ENCODE peak calls at places on chromosome 19, in seven cellular contexts. One of them, this sample, is unnamed.

GRCh38 chr19:48900477-48901452 is 653 bp downstream of the NUCB1 start:
- DNase-seq in omental fat pad: no peak
- DNase-seq in stimulated activated CD4-positive, alpha-beta T cell treated with anti-CD3 and anti-CD28 coated beads, TNF-alpha, amount 100 ng/mL, for 4 hours: no peak
- DNase-seq in MCF 10A: no peak
- DNase-seq in astrocyte of the spinal cord: peak; percentile 55
- DNase-seq in RWPE1: peak; percentile 50
- DNase-seq in activated naive CD8-positive, alpha-beta T cell treated with anti-CD3 and anti-CD28 coated beads, Interleukin-2, amount 50 U/mL, for 24 hours: peak; percentile 31
- DNase-seq in this sample: no peak

GRCh38 chr19:18423258-18424020 is 4.2 kb downstream of the SSBP4 start:
- DNase-seq in activated naive CD8-positive, alpha-beta T cell treated with anti-CD3 and anti-CD28 coated beads, Interleukin-2, amount 50 U/mL, for 24 hours: no peak
- DNase-seq in stimulated activated CD4-positive, alpha-beta T cell treated with anti-CD3 and anti-CD28 coated beads, TNF-alpha, amount 100 ng/mL, for 4 hours: no peak
- DNase-seq in astrocyte of the spinal cord: no peak
- DNase-seq in omental fat pad: no peak
- DNase-seq in MCF 10A: no peak
- DNase-seq in RWPE1: no peak
- DNase-seq in this sample: no peak

GRCh38 chr19:49932041-49932451 is 2.7 kb upstream of the NUP62 start:
- DNase-seq in astrocyte of the spinal cord: no peak
- DNase-seq in RWPE1: peak; percentile 84
- DNase-seq in MCF 10A: no peak
- DNase-seq in omental fat pad: no peak
- DNase-seq in activated naive CD8-positive, alpha-beta T cell treated with anti-CD3 and anti-CD28 coated beads, Interleukin-2, amount 50 U/mL, for 24 hours: no peak
- DNase-seq in stimulated activated CD4-positive, alpha-beta T cell treated with anti-CD3 and anti-CD28 coated beads, TNF-alpha, amount 100 ng/mL, for 4 hours: no peak
- DNase-seq in this sample: no peak

GRCh38 chr19:30622276-30622675 is 250.1 kb downstream of the ZNF536 start:
- DNase-seq in RWPE1: no peak
- DNase-seq in activated naive CD8-positive, alpha-beta T cell treated with anti-CD3 and anti-CD28 coated beads, Interleukin-2, amount 50 U/mL, for 24 hours: no peak
- DNase-seq in stimulated activated CD4-positive, alpha-beta T cell treated with anti-CD3 and anti-CD28 coated beads, TNF-alpha, amount 100 ng/mL, for 4 hours: no peak
- DNase-seq in omental fat pad: no peak
- DNase-seq in astrocyte of the spinal cord: no peak
- DNase-seq in MCF 10A: no peak
- DNase-seq in this sample: no peak

GRCh38 chr19:38134538-38135149 is 89.4 kb downstream of the DPF1 start:
- DNase-seq in MCF 10A: peak; percentile 69
- DNase-seq in activated naive CD8-positive, alpha-beta T cell treated with anti-CD3 and anti-CD28 coated beads, Interleukin-2, amount 50 U/mL, for 24 hours: peak; percentile 27
- DNase-seq in omental fat pad: no peak
- DNase-seq in RWPE1: no peak
- DNase-seq in astrocyte of the spinal cord: peak; percentile 28
- DNase-seq in stimulated activated CD4-positive, alpha-beta T cell treated with anti-CD3 and anti-CD28 coated beads, TNF-alpha, amount 100 ng/mL, for 4 hours: no peak
- DNase-seq in this sample: peak; percentile 10

GRCh38 chr19:5903502-5904301 is at the start of gene NDUFA11:
- DNase-seq in RWPE1: peak; percentile 93
- DNase-seq in activated naive CD8-positive, alpha-beta T cell treated with anti-CD3 and anti-CD28 coated beads, Interleukin-2, amount 50 U/mL, for 24 hours: peak; percentile 98
- DNase-seq in omental fat pad: peak; percentile 100
- DNase-seq in MCF 10A: peak; percentile 94
- DNase-seq in stimulated activated CD4-positive, alpha-beta T cell treated with anti-CD3 and anti-CD28 coated beads, TNF-alpha, amount 100 ng/mL, for 4 hours: peak; percentile 94
- DNase-seq in astrocyte of the spinal cord: peak; percentile 99
- DNase-seq in this sample: peak; percentile 98

GRCh38 chr19:2923510-2923909 is 21.3 kb downstream of the ZNF77 start:
- DNase-seq in MCF 10A: peak; percentile 74
- DNase-seq in activated naive CD8-positive, alpha-beta T cell treated with anti-CD3 and anti-CD28 coated beads, Interleukin-2, amount 50 U/mL, for 24 hours: no peak
- DNase-seq in astrocyte of the spinal cord: peak; percentile 24
- DNase-seq in stimulated activated CD4-positive, alpha-beta T cell treated with anti-CD3 and anti-CD28 coated beads, TNF-alpha, amount 100 ng/mL, for 4 hours: no peak
- DNase-seq in RWPE1: peak; percentile 50
- DNase-seq in omental fat pad: no peak
- DNase-seq in this sample: no peak

GRCh38 chr19:38735257-38735686 is 9.0 kb downstream of the CAPN12 start:
- DNase-seq in omental fat pad: no peak
- DNase-seq in astrocyte of the spinal cord: no peak
- DNase-seq in activated naive CD8-positive, alpha-beta T cell treated with anti-CD3 and anti-CD28 coated beads, Interleukin-2, amount 50 U/mL, for 24 hours: peak; percentile 26
- DNase-seq in MCF 10A: no peak
- DNase-seq in stimulated activated CD4-positive, alpha-beta T cell treated with anti-CD3 and anti-CD28 coated beads, TNF-alpha, amount 100 ng/mL, for 4 hours: no peak
- DNase-seq in RWPE1: no peak
- DNase-seq in this sample: peak; percentile 44

GRCh38 chr19:51698296-51698695 is 5.2 kb downstream of the SPACA6 start:
- DNase-seq in stimulated activated CD4-positive, alpha-beta T cell treated with anti-CD3 and anti-CD28 coated beads, TNF-alpha, amount 100 ng/mL, for 4 hours: no peak
- DNase-seq in activated naive CD8-positive, alpha-beta T cell treated with anti-CD3 and anti-CD28 coated beads, Interleukin-2, amount 50 U/mL, for 24 hours: no peak
- DNase-seq in omental fat pad: no peak
- DNase-seq in astrocyte of the spinal cord: peak; percentile 39
- DNase-seq in MCF 10A: no peak
- DNase-seq in RWPE1: no peak
- DNase-seq in this sample: no peak

GRCh38 chr19:47781590-47782318 is 3.3 kb downstream of the SELENOW start:
- DNase-seq in omental fat pad: no peak
- DNase-seq in astrocyte of the spinal cord: no peak
- DNase-seq in RWPE1: no peak
- DNase-seq in MCF 10A: no peak
- DNase-seq in activated naive CD8-positive, alpha-beta T cell treated with anti-CD3 and anti-CD28 coated beads, Interleukin-2, amount 50 U/mL, for 24 hours: no peak
- DNase-seq in stimulated activated CD4-positive, alpha-beta T cell treated with anti-CD3 and anti-CD28 coated beads, TNF-alpha, amount 100 ng/mL, for 4 hours: no peak
- DNase-seq in this sample: no peak

GRCh38 chr19:34712606-34713261 is 21.3 kb upstream of the ZNF181 start:
- DNase-seq in astrocyte of the spinal cord: peak; percentile 77
- DNase-seq in omental fat pad: no peak
- DNase-seq in stimulated activated CD4-positive, alpha-beta T cell treated with anti-CD3 and anti-CD28 coated beads, TNF-alpha, amount 100 ng/mL, for 4 hours: peak; percentile 15
- DNase-seq in MCF 10A: peak; percentile 86
- DNase-seq in activated naive CD8-positive, alpha-beta T cell treated with anti-CD3 and anti-CD28 coated beads, Interleukin-2, amount 50 U/mL, for 24 hours: peak; percentile 45
- DNase-seq in RWPE1: peak; percentile 64
- DNase-seq in this sample: peak; percentile 60

GRCh38 chr19:20313894-20314293 is 146.9 kb downstream of the ZNF486 start:
- DNase-seq in RWPE1: no peak
- DNase-seq in omental fat pad: no peak
- DNase-seq in MCF 10A: no peak
- DNase-seq in stimulated activated CD4-positive, alpha-beta T cell treated with anti-CD3 and anti-CD28 coated beads, TNF-alpha, amount 100 ng/mL, for 4 hours: no peak
- DNase-seq in astrocyte of the spinal cord: no peak
- DNase-seq in activated naive CD8-positive, alpha-beta T cell treated with anti-CD3 and anti-CD28 coated beads, Interleukin-2, amount 50 U/mL, for 24 hours: no peak
- DNase-seq in this sample: no peak